ENCODE peak calls at places on chromosomes 4 and X, in four cellular contexts. F is heart left ventricle, H is GM12878, G is body of pancreas. Z is an unnamed sample.

GRCh38 chr4:40887690-40888089 is 137.9 kb downstream of the NSUN7 start:
- DNase-seq in F (no peak), H (no peak), G (no peak), Z (no peak)

GRCh38 chr4:27123769-27124124 is 263.1 kb downstream of the STIM2 start:
- DNase-seq in F (no peak), G (no peak), H (no peak), Z (no peak)

GRCh38 chr4:95949136-95949765 is 109.4 kb downstream of the PDHA2 start:
- DNase-seq in H (no peak), G (no peak), F (no peak), Z (no peak)

GRCh38 chr4:73704314-73705055 is 35.9 kb upstream of the CXCL8 start:
- DNase-seq in H (no peak), F (no peak), G (peak; percentile 74), Z (peak; percentile 90)

GRCh38 chr4:41322613-41323012 is 65.9 kb downstream of the UCHL1 start:
- DNase-seq in G (no peak), H (no peak), F (no peak), Z (no peak)

GRCh38 chr4:101123231-101123630 is 224.1 kb downstream of the PPP3CA start:
- DNase-seq in F (no peak), G (no peak), H (no peak), Z (no peak)

GRCh38 chr4:85151786-85152185 is 185.3 kb upstream of the WDFY3 start:
- DNase-seq in H (no peak), F (no peak), G (no peak), Z (no peak)

GRCh38 chrX:10949541-10949940 is 161.6 kb upstream of the HCCS start:
- DNase-seq in G (no peak), F (no peak), H (no peak), Z (no peak)

GRCh38 chrX:49041683-49042529 is 1.3 kb downstream of the TFE3 start:
- DNase-seq in G (no peak), F (no peak), H (no peak), Z (no peak)

GRCh38 chr4:3513807-3514206 is 18.4 kb downstream of the LRPAP1 start:
- DNase-seq in G (no peak), H (no peak), F (no peak), Z (no peak)

GRCh38 chr4:184385705-184386141 is 88.6 kb downstream of the IRF2 start:
- DNase-seq in F (no peak), H (no peak), G (peak; percentile 27), Z (no peak)

GRCh38 chrX:139823806-139824205 is 109.0 kb downstream of the ATP11C start:
- DNase-seq in G (no peak), H (no peak), F (no peak), Z (no peak)

GRCh38 chr4:155552180-155552579 is 114.5 kb upstream of the GUCY1A1 start:
- DNase-seq in H (no peak), F (no peak), G (no peak), Z (no peak)

GRCh38 chrX:13774696-13775095 is 40.1 kb downstream of the OFD1 start:
- DNase-seq in F (no peak), H (no peak), G (no peak), Z (no peak)

GRCh38 chrX:69226459-69227158 is 61.4 kb upstream of the PJA1 start:
- DNase-seq in H (no peak), G (no peak), F (no peak), Z (peak; percentile 78)

GRCh38 chrX:131802836-131803626 is 220.1 kb upstream of the STK26 start:
- DNase-seq in F (no peak), G (peak; percentile 90), H (peak; percentile 68), Z (no peak)

GRCh38 chr4:109764376-109764775 is 34.5 kb upstream of the PLA2G12A start:
- DNase-seq in H (no peak), F (no peak), G (peak; percentile 67), Z (no peak)

GRCh38 chr4:7526491-7526890 is 91.8 kb upstream of the PSAPL1 start:
- DNase-seq in H (no peak), G (no peak), F (no peak), Z (no peak)
- TF ChIP-seq CTCF in H (no peak), G (no peak), F (no peak), Z (no peak)

GRCh38 chrX:47560831-47561652 is at the start of gene ARAF:
- DNase-seq in G (peak; percentile 97), H (peak; percentile 95), F (peak; percentile 97), Z (peak; percentile 98)
- TF ChIP-seq POLR2A in G (peak; percentile 70), H (peak; percentile 94), F (no peak), Z (peak; percentile 11)

GRCh38 chr4:173420324-173420752 is 21.4 kb upstream of the SCRG1 start:
- DNase-seq in G (no peak), H (no peak), F (no peak), Z (no peak)
- TF ChIP-seq CTCF in G (peak; percentile 25), H (peak; percentile 39), F (peak; percentile 52), Z (no peak)

GRCh38 chr4:139083533-139084424 is 68.2 kb downstream of the NOCT start:
- DNase-seq in G (peak; percentile 92), F (peak; percentile 94), H (peak; percentile 62), Z (peak; percentile 83)
- TF ChIP-seq POLR2A in G (peak; percentile 95), F (no peak), H (peak; percentile 87), Z (no peak)

DNA sequence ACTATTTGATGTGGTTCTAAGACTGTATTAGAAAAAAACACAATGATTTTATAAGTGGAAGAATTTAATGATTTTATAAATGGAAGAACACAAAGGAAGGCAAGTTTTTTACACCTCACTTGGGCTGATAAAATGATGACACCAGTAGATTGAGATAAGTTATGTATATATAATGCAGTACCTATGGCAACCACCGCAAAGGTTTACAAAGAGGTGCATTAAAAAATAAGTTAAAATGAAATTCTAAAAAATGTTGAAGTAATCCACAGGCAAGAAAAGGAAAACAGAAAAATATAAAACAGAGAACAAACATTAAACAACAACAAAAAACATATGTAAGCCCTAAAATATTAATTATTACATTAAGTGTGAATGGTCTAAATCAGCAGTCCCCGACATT is 490.9 kb upstream of the AADAT start:
- DNase-seq in G (no peak), F (no peak), H (no peak), Z (no peak)
- TF ChIP-seq CTCF in G (no peak), F (no peak), H (no peak), Z (no peak)

GRCh38 chr4:22500831-22501714 is 14.8 kb downstream of the ADGRA3 start:
- DNase-seq in H (peak; percentile 28), G (peak; percentile 57), F (no peak), Z (no peak)
- TF ChIP-seq POLR2A in H (no peak), G (no peak), F (no peak), Z (no peak)

GRCh38 chr4:92521941-92522340 is 218.2 kb downstream of the GRID2 start:
- DNase-seq in F (no peak), H (no peak), G (no peak), Z (no peak)

GRCh38 chr4:92519727-92520126 is 216.0 kb downstream of the GRID2 start:
- DNase-seq in G (no peak), F (no peak), H (no peak), Z (no peak)

GRCh38 chr4:92522371-92522770 is 218.6 kb downstream of the GRID2 start:
- DNase-seq in H (no peak), G (no peak), F (no peak), Z (no peak)

GRCh38 chr4:92516450-92516849 is 212.7 kb downstream of the GRID2 start:
- DNase-seq in H (no peak), F (no peak), G (no peak), Z (no peak)

DNA sequence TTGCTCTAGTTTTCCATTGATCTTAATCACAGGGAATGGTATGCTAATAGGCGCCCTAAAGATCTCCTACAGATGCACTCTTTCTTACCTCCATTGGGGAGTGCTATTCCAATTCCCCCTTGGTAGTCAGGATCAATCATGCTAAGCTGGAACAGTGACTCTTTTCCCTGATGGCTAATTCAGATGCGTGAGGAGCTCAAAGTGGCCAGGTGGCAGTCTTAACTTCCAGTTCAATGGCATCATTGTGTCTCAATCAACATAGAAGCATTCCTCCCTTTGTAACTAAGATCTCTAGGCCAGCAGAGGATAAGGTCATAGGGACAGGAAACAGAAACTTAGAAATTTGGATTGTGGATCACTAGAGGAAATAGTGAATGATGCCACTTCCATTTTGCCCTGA is 216.8 kb downstream of the GRID2 start:
- DNase-seq in G (no peak), H (no peak), F (no peak), Z (no peak)
- TF ChIP-seq CTCF in G (no peak), H (no peak), F (no peak), Z (no peak)

DNA sequence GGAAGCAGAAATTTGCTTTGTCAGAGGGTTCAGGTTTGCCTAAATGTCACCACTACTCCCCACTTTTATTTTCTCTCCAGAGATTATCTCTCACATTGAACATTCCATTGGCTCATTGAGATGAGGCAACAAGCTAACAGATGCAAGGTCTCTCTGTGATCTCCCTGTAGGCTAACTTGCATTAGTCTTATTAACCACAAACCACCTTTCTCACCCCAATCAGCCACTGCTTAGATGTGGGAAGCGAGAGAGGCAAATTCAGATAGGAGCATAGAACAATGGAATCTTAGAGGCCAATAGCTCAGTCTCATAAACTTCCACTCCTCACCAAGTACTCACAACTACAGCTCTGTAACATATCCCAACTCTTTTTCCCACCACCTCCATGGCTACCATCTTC is 226.5 kb downstream of the KDR start:
- DNase-seq in F (no peak), G (no peak), H (no peak), Z (no peak)
- TF ChIP-seq POLR2A in F (no peak), G (no peak), H (no peak), Z (no peak)

DNA sequence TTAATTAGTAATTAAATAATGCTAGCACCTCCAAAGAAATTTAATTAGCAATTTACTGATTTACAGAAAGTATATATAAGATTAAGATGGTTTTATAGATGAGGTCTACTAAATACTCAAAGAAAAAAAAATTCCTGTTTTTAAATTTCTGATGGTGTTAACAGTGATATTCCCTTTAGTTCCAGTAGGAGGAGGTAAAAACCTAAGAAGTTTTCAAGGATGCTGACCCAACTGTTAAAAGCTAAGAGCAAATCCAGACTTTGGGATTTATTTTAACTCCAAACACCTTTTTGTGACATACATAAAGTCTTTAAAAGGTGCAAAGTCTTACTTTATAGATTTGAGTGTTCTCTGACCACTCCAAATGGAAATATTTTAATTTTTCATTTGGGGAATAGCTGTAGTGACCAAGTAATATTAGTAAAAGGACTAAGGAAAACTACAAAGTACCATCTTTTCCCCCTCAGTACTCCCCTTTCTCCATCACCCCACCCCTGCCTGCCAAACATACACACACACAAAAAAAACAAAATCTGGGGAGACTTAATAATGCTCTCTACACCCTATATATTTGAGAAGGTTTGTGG is 34.2 kb upstream of the CSN1S1 start:
- DNase-seq in G (no peak), H (no peak), F (no peak), Z (no peak)
- TF ChIP-seq CTCF in G (peak; percentile 23), H (peak; percentile 34), F (no peak), Z (no peak)

GRCh38 chr4:87006531-87007344 is 71.9 kb downstream of the AFF1 start:
- DNase-seq in F (peak; percentile 96), G (peak; percentile 97), H (peak; percentile 71), Z (peak; percentile 98)
- TF ChIP-seq POLR2A in F (peak; percentile 74), G (peak; percentile 99), H (peak; percentile 97), Z (peak; percentile 95)